ENCODE peak calls at places on chromosomes 2 and 18, in four cellular contexts. G, I, N and B are unnamed samples.

GRCh38 chr2:198371902-198372611 is 567.7 kb downstream of the PLCL1 start:
- DNase-seq in G (peak), I (no peak), N (no peak), B (peak)

GRCh38 chr2:158973511-158973956 is 5.1 kb downstream of the TANC1 start:
- DNase-seq in G (peak), I (no peak), N (no peak), B (no peak)

GRCh38 chr2:180583441-180584140 is 396.8 kb upstream of the UBE2E3 start:
- DNase-seq in G (no peak), I (no peak), N (no peak), B (no peak)

GRCh38 chr2:216362730-216363129 is 9.6 kb downstream of the MARCHF4 start:
- DNase-seq in G (peak), I (no peak), N (no peak), B (peak)

GRCh38 chr2:188293601-188294482 is 2.2 kb downstream of the GULP1 start:
- DNase-seq in G (peak), I (peak), N (peak), B (peak)

GRCh38 chr2:233837694-233838229 is 16.6 kb downstream of the HJURP start:
- DNase-seq in G (no peak), I (no peak), N (no peak), B (no peak)

GRCh38 chr2:218003994-218004419 is 1.2 kb upstream of the TNS1 start:
- DNase-seq in G (peak), I (peak), N (peak), B (peak)

GRCh38 chr2:236369606-236370005 is 105.4 kb upstream of the ASB18 start:
- DNase-seq in G (no peak), I (no peak), N (no peak), B (no peak)

GRCh38 chr2:60525859-60526258 is 27.6 kb downstream of the BCL11A start:
- DNase-seq in G (no peak), I (no peak), N (no peak), B (no peak)

GRCh38 chr2:15591692-15592463 is at the start of gene DDX1:
- DNase-seq in G (peak), I (peak), N (peak), B (peak)

GRCh38 chr2:190216829-190217228 is 102.8 kb downstream of the HIBCH start:
- DNase-seq in G (no peak), I (peak), N (no peak), B (no peak)

GRCh38 chr2:240933048-240933965 is 27.2 kb downstream of the CROCC2 start:
- DNase-seq in G (no peak), I (peak), N (peak), B (no peak)

GRCh38 chr2:218381916-218382366 is at the start of gene SLC11A1:
- DNase-seq in G (no peak), I (peak), N (peak), B (no peak)

GRCh38 chr18:32618501-32618985 is 147.9 kb upstream of the GAREM1 start:
- DNase-seq in G (no peak), I (no peak), N (no peak), B (no peak)

GRCh38 chr18:47968006-47968676 is 37.7 kb upstream of the SMAD2 start:
- DNase-seq in G (no peak), I (no peak), N (no peak), B (peak)

GRCh38 chr2:232877940-232878511 is 8.0 kb downstream of the SNORC start:
- DNase-seq in G (no peak), I (no peak), N (no peak), B (no peak)

GRCh38 chr18:78974115-78974740 is 5.4 kb upstream of the SALL3 start:
- DNase-seq in G (no peak), I (no peak), N (no peak), B (no peak)

GRCh38 chr18:39951321-39951720 is 2003.7 kb upstream of the PIK3C3 start:
- DNase-seq in G (peak), I (no peak), N (no peak), B (no peak)

GRCh38 chr2:240933966-240934700 is 28.0 kb downstream of the CROCC2 start:
- DNase-seq in G (no peak), I (peak), N (no peak), B (no peak)

GRCh38 chr2:113144259-113144658 is 16.9 kb downstream of the IL1RN start:
- DNase-seq in G (no peak), I (no peak), N (no peak), B (no peak)

GRCh38 chr2:108554530-108554929 is 20.3 kb downstream of the LIMS1 start:
- DNase-seq in G (no peak), I (no peak), N (no peak), B (no peak)

GRCh38 chr2:165586019-165586418 is 116.5 kb downstream of the CSRNP3 start:
- DNase-seq in G (no peak), I (no peak), N (no peak), B (no peak)

GRCh38 chr2:86274265-86274917 is 63.0 kb downstream of the REEP1 start:
- DNase-seq in G (peak), I (no peak), N (no peak), B (peak)

GRCh38 chr2:238226698-238227586 is 12.9 kb downstream of the HES6 start:
- DNase-seq in G (no peak), I (no peak), N (no peak), B (no peak)

GRCh38 chr2:20584045-20584636 is 66.8 kb downstream of the HS1BP3 start:
- DNase-seq in G (no peak), I (no peak), N (no peak), B (peak)

DNA sequence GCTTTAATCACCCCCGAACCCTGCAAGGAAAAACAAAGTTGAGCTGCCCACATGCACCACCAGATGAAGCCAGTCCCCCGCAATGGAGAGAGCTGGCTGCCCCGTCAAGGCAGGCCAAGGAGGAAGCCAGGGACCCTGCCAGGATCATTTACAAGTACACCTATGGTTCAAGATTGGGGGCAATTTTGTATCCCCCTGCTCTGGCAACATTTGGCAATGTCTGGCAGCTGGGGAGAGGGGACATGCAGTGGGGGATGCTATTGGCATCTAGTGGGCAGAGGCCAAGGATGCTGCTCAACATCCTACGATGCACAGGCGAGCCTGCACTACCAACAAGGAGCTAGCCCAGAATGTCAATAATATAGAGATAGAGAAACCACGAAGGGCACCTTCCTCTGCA is 1.9 kb downstream of the ACTR1B start:
- DNase-seq in G (no peak), I (no peak), N (no peak), B (no peak)
- H3K4me3 ChIP-seq in G (no peak), I (no peak), N (peak), B (peak)

GRCh38 chr2:56185101-56185581 is 1.4 kb downstream of the CCDC85A start:
- DNase-seq in G (no peak), I (no peak), N (peak), B (no peak)
- H3K4me3 ChIP-seq in G (no peak), I (peak), N (peak), B (peak)

DNA sequence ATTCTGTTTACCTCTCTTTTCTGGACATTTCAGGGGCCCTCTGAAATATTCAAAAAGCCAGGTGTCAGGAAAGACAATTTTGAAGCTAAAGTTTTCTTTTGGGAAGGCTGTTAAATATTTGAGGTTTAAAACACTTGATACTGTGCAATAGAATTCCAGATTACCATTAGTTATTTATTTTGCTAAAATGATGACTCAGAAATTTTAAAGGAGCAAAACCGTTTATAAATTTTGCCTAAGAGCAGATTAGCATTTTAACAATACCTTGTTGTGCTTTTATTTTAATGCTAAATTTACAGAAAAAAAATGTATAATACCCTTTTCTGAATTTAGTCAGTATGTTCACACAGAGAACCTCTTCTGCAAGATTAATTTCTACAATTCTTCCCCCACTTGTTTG is 1159.9 kb downstream of the DSC3 start:
- DNase-seq in G (no peak), I (no peak), N (no peak), B (no peak)
- H3K4me3 ChIP-seq in G (no peak), I (no peak), N (no peak), B (no peak)

GRCh38 chr2:148483675-148484074 is 160.9 kb upstream of the EPC2 start:
- DNase-seq in G (peak), I (no peak), N (no peak), B (no peak)
- H3K4me3 ChIP-seq in G (no peak), I (no peak), N (no peak), B (no peak)

DNA sequence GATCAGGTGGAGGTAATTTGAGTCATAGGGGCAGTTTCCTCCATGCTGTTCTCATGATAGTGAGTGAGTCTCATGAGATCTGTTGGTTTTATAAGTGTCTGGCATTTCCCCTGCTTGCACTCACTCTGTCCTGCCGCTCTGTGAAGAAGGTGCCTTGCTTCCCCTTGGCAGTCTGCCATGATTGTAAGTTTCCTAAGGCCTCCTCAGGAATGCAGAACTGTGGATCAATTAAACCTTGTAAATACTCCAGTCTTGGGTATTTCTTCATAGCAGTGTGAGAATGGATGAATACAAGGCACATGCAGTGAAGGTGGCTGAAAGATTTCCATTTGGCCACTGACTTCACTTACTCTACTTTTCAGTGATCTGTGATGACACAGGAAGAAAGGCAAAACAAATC is 133.7 kb downstream of the SH3BP4 start:
- DNase-seq in G (no peak), I (no peak), N (no peak), B (no peak)
- H3K4me3 ChIP-seq in G (no peak), I (no peak), N (no peak), B (no peak)